ENCODE peak calls at places on chromosomes 11 and 22, in eight cellular contexts. E, S, H, Q, Z, C, K and V are unnamed samples.
A peak's percentile ranks its signal among the peaks of the same experiment; 100 is the strongest.

GRCh38 chr11:106581399-106581798 is 436.9 kb downstream of the GUCY1A2 start:
- DNase-seq in K (no peak), Q (no peak), C (no peak), H (no peak), Z (no peak), E (no peak), S (no peak), V (no peak)

GRCh38 chr11:69650832-69651344 is 9.9 kb downstream of the CCND1 start:
- DNase-seq in S (no peak), K (no peak), H (no peak), C (no peak), Z (no peak), Q (no peak), E (no peak), V (no peak)

GRCh38 chr11:76802621-76803020 is 19.5 kb downstream of the TSKU start:
- DNase-seq in S (no peak), K (no peak), C (no peak), Z (peak; percentile 3), E (no peak), H (no peak), Q (no peak), V (no peak)

GRCh38 chr11:70212227-70212811 is 9.2 kb downstream of the FADD start:
- DNase-seq in Q (no peak), E (peak; percentile 60), S (peak; percentile 71), C (no peak), Z (no peak), K (no peak), H (no peak), V (no peak)

GRCh38 chr11:63620928-63621539 is 6.8 kb upstream of the PLAAT3 start:
- DNase-seq in K (no peak), E (no peak), Q (no peak), C (no peak), H (no peak), S (no peak), Z (no peak), V (no peak)

GRCh38 chr11:26028294-26028954 is 303.5 kb upstream of the ANO3 start:
- DNase-seq in C (no peak), S (no peak), Q (no peak), H (no peak), Z (no peak), E (no peak), K (no peak), V (no peak)

GRCh38 chr11:61513143-61513740 is 4.7 kb downstream of the LRRC10B start:
- DNase-seq in C (no peak), K (no peak), H (no peak), E (no peak), S (no peak), Q (no peak), Z (no peak), V (no peak)

GRCh38 chr11:92329644-92330043 is 105.0 kb downstream of the FAT3 start:
- DNase-seq in H (no peak), K (no peak), E (no peak), C (no peak), Q (no peak), S (no peak), Z (peak; percentile 14), V (no peak)

GRCh38 chr11:116910378-116910777 is 73.0 kb upstream of the APOA1 start:
- DNase-seq in Q (no peak), C (no peak), Z (no peak), S (no peak), E (no peak), K (no peak), H (no peak), V (no peak)

GRCh38 chr11:35304900-35305299 is 114.5 kb downstream of the SLC1A2 start:
- DNase-seq in K (no peak), Q (no peak), E (no peak), S (no peak), H (no peak), Z (no peak), C (no peak), V (no peak)

GRCh38 chr11:96134622-96135021 is 208.4 kb downstream of the MAML2 start:
- DNase-seq in C (no peak), S (no peak), H (no peak), Q (peak; percentile 64), E (no peak), Z (no peak), K (no peak), V (no peak)

GRCh38 chr22:29299136-29299900 is 7.1 kb upstream of the GAS2L1 start:
- DNase-seq in C (no peak), H (no peak), E (no peak), Q (no peak), Z (no peak), K (no peak), S (no peak), V (no peak)

GRCh38 chr11:6667733-6668374 is 12.2 kb upstream of the DCHS1 start:
- DNase-seq in Q (peak; percentile 34), Z (no peak), E (no peak), K (no peak), S (peak; percentile 77), H (no peak), C (peak; percentile 38), V (peak; percentile 39)

GRCh38 chr11:3192511-3193372 is 25.9 kb downstream of the MRGPRG start:
- DNase-seq in K (no peak), H (no peak), Q (no peak), E (peak; percentile 4), C (no peak), S (no peak), Z (no peak), V (no peak)

GRCh38 chr11:112822478-112823274 is 138.5 kb upstream of the NCAM1 start:
- DNase-seq in C (no peak), E (no peak), Q (no peak), K (no peak), H (no peak), S (peak; percentile 68), Z (no peak), V (no peak)

GRCh38 chr11:13366266-13367026 is 88.9 kb downstream of the BMAL1 start:
- DNase-seq in E (no peak), H (no peak), Q (no peak), Z (no peak), S (no peak), C (no peak), K (no peak), V (no peak)

GRCh38 chr11:61602775-61603569 is 22.1 kb upstream of the SYT7 start:
- DNase-seq in K (no peak), E (peak; percentile 69), S (no peak), Z (no peak), Q (no peak), C (peak; percentile 68), H (no peak), V (no peak)

GRCh38 chr11:44556735-44557409 is 8.6 kb upstream of the CD82 start:
- DNase-seq in C (peak; percentile 54), S (peak; percentile 81), Z (peak; percentile 58), Q (peak; percentile 61), E (peak; percentile 65), H (no peak), K (no peak), V (no peak)

GRCh38 chr11:32405592-32405991 is 29.7 kb downstream of the WT1 start:
- DNase-seq in S (no peak), Z (no peak), Q (no peak), C (no peak), E (no peak), K (no peak), H (no peak), V (no peak)

GRCh38 chr22:50481045-50481439 is 301 bp upstream of the ADM2 start:
- DNase-seq in K (no peak), Z (no peak), Q (no peak), E (no peak), S (peak; percentile 57), H (no peak), C (no peak), V (no peak)

GRCh38 chr11:69385466-69385820 is 91.5 kb downstream of the MYEOV start:
- DNase-seq in E (no peak), H (no peak), C (no peak), S (no peak), K (peak; percentile 40), Z (no peak), Q (no peak), V (no peak)

GRCh38 chr11:134763030-134763388 is 351.0 kb upstream of the B3GAT1 start:
- DNase-seq in S (no peak), Q (no peak), E (no peak), H (no peak), K (no peak), Z (no peak), C (no peak), V (no peak)

GRCh38 chr11:81987829-81988472 is 745.7 kb downstream of the FAM181B start:
- DNase-seq in Z (no peak), E (no peak), C (no peak), Q (no peak), S (no peak), K (no peak), H (no peak), V (no peak)

GRCh38 chr11:66271816-66272215 is 3.4 kb downstream of the RAB1B start:
- DNase-seq in S (no peak), E (no peak), Z (no peak), K (no peak), Q (no peak), H (no peak), C (no peak), V (no peak)

GRCh38 chr22:46777609-46777970 is 15.1 kb downstream of the TBC1D22A start:
- DNase-seq in Q (no peak), K (no peak), E (no peak), S (no peak), H (no peak), C (no peak), Z (no peak), V (no peak)
- H3K4me3 ChIP-seq in Q (no peak overlapping the region), K (no peak overlapping the region), E (no peak overlapping the region), S (no peak overlapping the region), H (no peak overlapping the region), C (no peak overlapping the region), Z (no peak overlapping the region), V (peak overlapping the region; percentile 28)

GRCh38 chr11:128572965-128573364 is 14.4 kb downstream of the ETS1 start:
- DNase-seq in Z (no peak), H (no peak), Q (no peak), K (no peak), S (peak; percentile 62), C (no peak), E (no peak), V (no peak)
- TF ChIP-seq POLR2AphosphoS5 in Z (no peak), H (no peak), Q (no peak), K (no peak), S (no peak), C (no peak), E (no peak), V (no peak)

GRCh38 chr11:1455763-1456060 is 30.9 kb downstream of the MOB2 start:
- DNase-seq in S (no peak), Z (no peak), C (no peak), H (no peak), E (no peak), Q (no peak), K (no peak), V (no peak)
- H3K4me3 ChIP-seq in S (no peak overlapping the region), Z (no peak overlapping the region), C (no peak overlapping the region), H (no peak overlapping the region), E (no peak overlapping the region), Q (no peak overlapping the region), K (no peak overlapping the region), V (no peak overlapping the region)

DNA sequence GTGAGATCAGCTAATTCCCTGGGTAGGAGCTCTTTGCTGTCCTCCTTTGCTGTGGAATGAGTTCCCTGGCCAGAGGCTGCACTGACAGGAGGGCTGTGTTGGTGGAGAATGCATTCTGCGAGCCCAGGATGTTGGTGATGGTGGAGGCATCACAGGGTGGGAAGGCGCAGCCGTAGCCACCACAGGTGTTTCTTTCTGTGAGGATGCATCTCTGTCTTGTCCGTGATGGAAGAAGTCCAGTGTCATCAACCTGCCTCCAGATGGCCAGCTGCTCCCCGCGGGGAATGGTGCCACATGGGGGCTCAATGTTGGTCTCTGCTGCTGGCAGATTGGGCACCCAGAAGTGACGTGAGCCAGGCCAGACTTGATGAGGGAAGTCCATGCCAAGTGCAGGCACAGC is 972.1 kb downstream of the TBC1D22A start:
- DNase-seq in K (no peak), E (no peak), Z (no peak), H (no peak), S (no peak), C (no peak), Q (no peak), V (no peak)
- TF ChIP-seq POLR2AphosphoS5 in K (no peak), E (no peak), Z (no peak), H (no peak), S (no peak), C (no peak), Q (no peak), V (no peak)